ENCODE peak calls at places on chromosomes 3 and 15, in seven cellular contexts. C is hepatocyte, J is HFFc6, Q is B cell, U is transverse colon, D is left lung, O is nephron progenitor cell. Y is an unnamed sample.
A peak's percentile ranks its signal among the peaks of the same experiment; 100 is the strongest.

GRCh38 chr15:91853968-91854943 is 748 bp downstream of the SLCO3A1 start:
- DNase-seq in C (peak; percentile 49), J (no peak), Q (no peak), U (peak; percentile 57), D (peak; percentile 92), O (peak; percentile 67), Y (peak; percentile 43)

GRCh38 chr15:39358441-39359041 is 222.3 kb upstream of the THBS1 start:
- DNase-seq in C (no peak), J (peak; percentile 40), Q (no peak), U (peak; percentile 12), D (no peak), O (no peak), Y (no peak)

GRCh38 chr15:95170587-95171380 is 939.4 kb downstream of the MCTP2 start:
- DNase-seq in C (no peak), J (no peak), Q (no peak), U (no peak), D (no peak), O (peak; percentile 13), Y (no peak)

GRCh38 chr15:37038036-37038715 is 62.2 kb downstream of the MEIS2 start:
- DNase-seq in C (no peak), J (no peak), Q (no peak), U (no peak), D (no peak), O (no peak), Y (no peak)

GRCh38 chr15:92101706-92102434 is 248.4 kb downstream of the SLCO3A1 start:
- DNase-seq in C (no peak), J (no peak), Q (no peak), U (no peak), D (no peak), O (no peak), Y (no peak)

GRCh38 chr3:183911087-183911486 is 26.4 kb upstream of the PARL start:
- DNase-seq in C (no peak), J (no peak), Q (no peak), U (no peak), D (no peak), O (no peak), Y (no peak)

GRCh38 chr3:172285844-172286243 is 162.4 kb downstream of the GHSR start:
- DNase-seq in C (no peak), J (peak; percentile 53), Q (no peak), U (no peak), D (no peak), O (no peak), Y (no peak)

GRCh38 chr3:165233521-165234195 is 37.5 kb upstream of the SLITRK3 start:
- DNase-seq in C (peak; percentile 22), J (no peak), Q (no peak), U (no peak), D (no peak), O (no peak), Y (no peak)

GRCh38 chr15:38263996-38264395 is 11.4 kb downstream of the SPRED1 start:
- DNase-seq in C (no peak), J (no peak), Q (no peak), U (no peak), D (no peak), O (no peak), Y (no peak)

GRCh38 chr15:40252438-40253178 is 13.7 kb downstream of the PAK6 start:
- DNase-seq in C (peak; percentile 58), J (no peak), Q (peak; percentile 78), U (peak; percentile 61), D (peak; percentile 87), O (peak; percentile 66), Y (peak; percentile 43)

GRCh38 chr3:189262746-189263145 is 91.0 kb downstream of the TPRG1 start:
- DNase-seq in C (peak; percentile 12), J (no peak), Q (no peak), U (no peak), D (no peak), O (no peak), Y (no peak)

GRCh38 chr3:61790411-61790810 is 229.0 kb downstream of the PTPRG start:
- DNase-seq in C (no peak), J (no peak), Q (no peak), U (no peak), D (no peak), O (no peak), Y (no peak)

GRCh38 chr15:81024265-81024875 is 23.6 kb downstream of the TLNRD1 start:
- DNase-seq in C (peak; percentile 29), J (no peak), Q (no peak), U (no peak), D (no peak), O (no peak), Y (no peak)

GRCh38 chr3:13022348-13023250 is 50.6 kb downstream of the IQSEC1 start:
- DNase-seq in C (peak; percentile 81), J (peak; percentile 55), Q (peak; percentile 72), U (no peak), D (peak; percentile 84), O (peak; percentile 73), Y (no peak)

GRCh38 chr15:68548375-68548774 is 30.4 kb upstream of the CORO2B start:
- DNase-seq in C (no peak), J (no peak), Q (no peak), U (no peak), D (no peak), O (no peak), Y (no peak)

GRCh38 chr3:51581529-51581928 is 43.0 kb downstream of the RAD54L2 start:
- DNase-seq in C (peak; percentile 18), J (no peak), Q (no peak), U (no peak), D (no peak), O (no peak), Y (no peak)

GRCh38 chr3:134337511-134338200 is 36.6 kb downstream of the AMOTL2 start:
- DNase-seq in C (no peak), J (no peak), Q (no peak), U (no peak), D (no peak), O (no peak), Y (no peak)

GRCh38 chr3:15797600-15798303 is at the start of gene ANKRD28:
- DNase-seq in C (peak; percentile 57), J (peak; percentile 99), Q (no peak), U (no peak), D (no peak), O (no peak), Y (no peak)

GRCh38 chr3:110015231-110015963 is 678.1 kb upstream of the DPPA4 start:
- DNase-seq in C (no peak), J (no peak), Q (no peak), U (no peak), D (no peak), O (no peak), Y (no peak)

GRCh38 chr3:50154840-50155490 is at the start of gene SEMA3F:
- DNase-seq in C (peak; percentile 87), J (peak; percentile 45), Q (peak; percentile 99), U (peak; percentile 80), D (peak; percentile 92), O (peak; percentile 83), Y (peak; percentile 70)

GRCh38 chr3:50155891-50156290 is 767 bp downstream of the SEMA3F start:
- DNase-seq in C (no peak), J (no peak), Q (peak; percentile 45), U (no peak), D (no peak), O (peak; percentile 37), Y (no peak)

GRCh38 chr3:50153782-50154475 is 1.2 kb upstream of the SEMA3F start:
- DNase-seq in C (no peak), J (no peak), Q (no peak), U (no peak), D (no peak), O (no peak), Y (no peak)

GRCh38 chr3:50155491-50155878 is 361 bp downstream of the SEMA3F start:
- DNase-seq in C (no peak), J (no peak), Q (no peak), U (no peak), D (no peak), O (no peak), Y (no peak)

GRCh38 chr3:50154476-50154839 is 666 bp upstream of the SEMA3F start:
- DNase-seq in C (no peak), J (no peak), Q (no peak), U (no peak), D (no peak), O (no peak), Y (no peak)
- TF ChIP-seq CTCF in C (peak; percentile 48), J (peak; percentile 32), Q (no peak), U (no peak), D (no peak), O (no peak), Y (peak; percentile 44)

DNA sequence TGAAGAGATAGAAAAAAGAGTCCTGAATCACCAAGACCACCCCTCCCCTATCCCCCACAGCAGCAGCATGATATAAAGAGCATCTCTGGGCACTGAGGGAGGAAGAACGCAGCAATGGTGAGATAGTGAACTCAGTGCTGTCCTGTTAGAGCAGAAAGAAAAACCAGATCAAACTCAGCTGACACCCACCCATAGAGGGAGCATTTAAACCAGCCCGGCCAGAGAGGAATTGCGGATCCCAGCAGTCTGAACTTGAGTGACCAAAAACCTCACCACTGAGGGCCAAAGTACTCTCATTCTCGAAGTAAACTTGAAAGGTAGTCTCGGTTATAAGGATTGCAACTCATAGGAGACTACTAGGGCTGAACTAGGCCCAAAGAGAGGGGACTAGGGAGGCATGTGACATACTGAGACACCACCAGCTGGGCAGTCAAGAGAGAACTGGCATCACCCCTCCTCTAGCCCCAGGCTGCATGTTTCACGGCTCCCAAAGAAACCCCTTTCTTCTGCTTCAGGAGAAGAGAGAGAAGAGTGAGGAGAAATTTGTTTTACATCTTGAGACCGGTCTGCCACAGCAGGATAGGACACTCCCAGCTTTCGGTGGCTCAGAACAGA is 39.2 kb upstream of the TGFBR2 start:
- DNase-seq in C (no peak), J (no peak), Q (no peak), U (no peak), D (no peak), O (no peak), Y (no peak)
- TF ChIP-seq CTCF in C (peak; percentile 16), J (no peak), Q (no peak), U (no peak), D (no peak), O (no peak), Y (peak; percentile 14)

DNA sequence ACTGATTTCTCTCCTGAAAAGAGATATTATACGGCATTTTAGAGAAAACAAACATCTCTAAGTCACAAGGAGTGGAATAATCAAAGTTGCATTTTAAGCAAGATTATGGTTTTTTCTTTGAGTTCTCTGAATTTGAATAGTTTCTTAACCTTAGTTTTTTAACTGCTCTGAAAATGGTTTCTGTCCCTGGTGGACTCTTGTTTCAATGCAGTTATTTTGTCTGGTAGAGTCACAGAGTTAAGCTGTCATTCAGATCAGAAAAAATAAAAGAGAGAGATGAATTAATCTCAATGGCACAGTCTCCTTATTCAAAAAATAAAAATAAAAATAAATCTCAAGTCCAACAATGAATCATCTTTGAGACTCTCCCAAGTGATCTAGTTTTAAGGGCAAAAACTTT is 19.0 kb downstream of the AGTR1 start:
- DNase-seq in C (no peak), J (no peak), Q (no peak), U (no peak), D (no peak), O (no peak), Y (no peak)
- TF ChIP-seq CTCF in C (no peak), J (no peak), Q (no peak), U (no peak), D (no peak), O (peak; percentile 21), Y (no peak)

GRCh38 chr15:59561547-59561946 is 50.0 kb upstream of the GCNT3 start:
- DNase-seq in C (no peak), J (no peak), Q (no peak), U (no peak), D (no peak), O (no peak), Y (no peak)

GRCh38 chr15:59565299-59565698 is 46.3 kb upstream of the GCNT3 start:
- DNase-seq in C (no peak), J (no peak), Q (no peak), U (no peak), D (no peak), O (no peak), Y (no peak)

GRCh38 chr15:59567369-59567768 is 44.2 kb upstream of the GCNT3 start:
- DNase-seq in C (no peak), J (no peak), Q (no peak), U (peak; percentile 38), D (no peak), O (no peak), Y (no peak)

GRCh38 chr15:59562787-59563186 is 48.8 kb upstream of the GCNT3 start:
- DNase-seq in C (no peak), J (no peak), Q (no peak), U (no peak), D (no peak), O (no peak), Y (no peak)
- TF ChIP-seq CTCF in C (no peak), J (peak; percentile 70), Q (peak; percentile 35), U (no peak), D (no peak), O (no peak), Y (no peak)